ENCODE peak calls at places on chromosomes 1 and 21, in seven cellular contexts. D is fibroblast of lung, M is keratinocyte, F is HCT116, Z is A673, P is astrocyte, S is GM23338. C is an unnamed sample.
A peak's percentile ranks its signal among the peaks of the same experiment; 100 is the strongest.

GRCh38 chr1:10832703-10833102 is 36.3 kb upstream of the CASZ1 start:
- DNase-seq in D (no peak), F (no peak), Z (no peak), M (no peak), P (no peak), S (no peak), C (peak; percentile 60)

GRCh38 chr1:58447891-58448290 is 98.6 kb downstream of the OMA1 start:
- DNase-seq in Z (no peak), D (peak; percentile 11), S (no peak), M (no peak), F (no peak), P (peak; percentile 35), C (no peak)

GRCh38 chr1:7942701-7943029 is 2.0 kb upstream of the TNFRSF9 start:
- DNase-seq in Z (no peak), F (no peak), M (no peak), D (no peak), P (no peak), S (no peak), C (no peak)

GRCh38 chr1:233656700-233657099 is 42.8 kb downstream of the KCNK1 start:
- DNase-seq in D (no peak), F (no peak), P (no peak), M (no peak), Z (no peak), S (no peak), C (peak; percentile 17)

GRCh38 chr1:21563971-21564370 is 54.7 kb downstream of the ALPL start:
- DNase-seq in M (no peak), D (no peak), P (no peak), S (no peak), F (no peak), Z (no peak), C (no peak)

GRCh38 chr1:9280015-9280860 is 12.5 kb upstream of the SPSB1 start:
- DNase-seq in M (no peak), Z (peak; percentile 69), F (peak; percentile 67), D (peak; percentile 89), S (peak; percentile 43), P (peak; percentile 91), C (peak; percentile 82)

GRCh38 chr21:33931799-33932390 is 16.3 kb upstream of the ATP5PO start:
- DNase-seq in M (no peak), D (peak; percentile 58), P (no peak), Z (no peak), S (no peak), F (no peak), C (no peak)

GRCh38 chr1:116764466-116764896 is 10.3 kb downstream of the CD2 start:
- DNase-seq in S (no peak), D (no peak), P (no peak), M (no peak), Z (no peak), F (no peak), C (no peak)

GRCh38 chr21:42850866-42851391 is 28.4 kb downstream of the WDR4 start:
- DNase-seq in S (peak; percentile 84), F (no peak), D (no peak), Z (peak; percentile 41), P (no peak), M (no peak), C (no peak)

GRCh38 chr1:155122308-155122707 is 5.4 kb upstream of the EFNA1 start:
- DNase-seq in D (no peak), Z (no peak), S (no peak), P (no peak), M (no peak), F (no peak), C (no peak)

GRCh38 chr21:45078877-45079281 is 4.5 kb downstream of the ADARB1 start:
- DNase-seq in D (peak; percentile 78), M (no peak), F (no peak), S (no peak), Z (no peak), P (peak; percentile 71), C (no peak)

GRCh38 chr21:38303300-38303699 is 46.5 kb downstream of the KCNJ15 start:
- DNase-seq in S (no peak), Z (no peak), D (peak; percentile 93), F (no peak), M (no peak), P (peak; percentile 84), C (no peak)

GRCh38 chr21:34544032-34544496 is 32.1 kb upstream of the KCNE1 start:
- DNase-seq in S (peak; percentile 92), M (peak; percentile 61), P (peak; percentile 61), F (peak; percentile 80), Z (peak; percentile 83), D (peak; percentile 69), C (peak; percentile 61)

GRCh38 chr1:174800221-174800791 is 199.4 kb upstream of the CACYBP start:
- DNase-seq in Z (no peak), D (no peak), M (no peak), F (no peak), P (no peak), S (peak; percentile 35), C (no peak)
- TF ChIP-seq EZH2 in Z (no peak), D (no peak), M (no peak), F (no peak), P (no peak), S (no peak), C (no peak)

GRCh38 chr1:202806845-202807366 is 1.3 kb downstream of the KDM5B start:
- DNase-seq in M (no peak), P (no peak), F (no peak), Z (peak; percentile 50), S (peak; percentile 46), D (peak; percentile 11), C (peak; percentile 18)

GRCh38 chr1:202809597-202810159 is 1.1 kb upstream of the PCAT6 start:
- DNase-seq in F (no peak), Z (no peak), M (no peak), D (no peak), S (peak; percentile 27), P (no peak), C (no peak)

GRCh38 chr1:202807367-202807925 is 775 bp downstream of the KDM5B start:
- DNase-seq in S (peak; percentile 65), P (no peak), D (peak; percentile 37), F (no peak), M (no peak), Z (peak; percentile 66), C (no peak)

GRCh38 chr1:202810193-202810614 is 550 bp upstream of the PCAT6 start:
- DNase-seq in F (no peak), S (no peak), D (no peak), M (no peak), P (no peak), Z (no peak), C (no peak)

DNA sequence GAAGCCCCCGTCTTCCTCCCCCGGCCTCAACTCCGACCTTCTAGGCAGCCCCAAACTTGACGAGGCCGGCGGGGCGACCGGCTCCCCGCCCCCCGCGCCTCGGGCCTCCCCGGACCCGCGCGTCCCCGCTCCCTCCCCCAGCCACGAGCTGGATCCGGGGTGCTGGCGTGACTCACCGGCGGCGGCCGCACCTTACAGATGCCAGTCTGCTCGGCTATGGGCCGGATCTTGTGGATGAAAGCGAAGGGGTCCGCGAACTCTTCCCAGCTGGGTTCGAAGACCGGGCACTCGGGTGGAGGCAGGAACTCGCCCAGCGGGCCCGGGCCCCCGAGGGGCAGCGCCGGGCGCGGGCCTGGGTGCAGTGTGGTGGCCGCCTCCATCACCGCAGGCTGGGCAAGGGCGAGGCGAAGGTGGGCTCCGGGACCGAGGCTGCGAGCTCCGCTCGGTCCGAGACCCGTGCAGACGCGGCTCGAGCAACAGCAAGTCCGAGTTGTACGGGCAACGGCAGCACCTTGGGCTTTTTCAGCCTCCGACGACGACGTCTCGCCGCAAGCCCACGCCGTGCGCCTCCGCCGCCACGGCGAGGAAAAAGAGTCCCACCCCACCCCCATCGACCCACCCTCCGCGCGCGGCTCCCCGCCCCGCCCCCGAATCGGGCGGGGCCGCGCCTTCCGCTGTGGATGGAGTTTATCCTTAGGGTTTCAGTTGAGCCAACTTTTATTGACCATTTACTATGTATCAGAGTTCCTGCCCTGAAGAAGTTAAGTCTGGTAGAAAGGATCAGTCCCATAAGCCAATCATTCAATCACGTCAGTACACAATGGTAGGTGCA is at the start of gene KDM5B:
- DNase-seq in M (no peak), D (peak; percentile 86), F (peak; percentile 40), P (peak; percentile 62), S (peak; percentile 81), Z (peak; percentile 71), C (peak; percentile 61)
- TF ChIP-seq EZH2 in M (no peak), D (no peak), F (no peak), P (no peak), S (no peak), Z (no peak), C (no peak)

DNA sequence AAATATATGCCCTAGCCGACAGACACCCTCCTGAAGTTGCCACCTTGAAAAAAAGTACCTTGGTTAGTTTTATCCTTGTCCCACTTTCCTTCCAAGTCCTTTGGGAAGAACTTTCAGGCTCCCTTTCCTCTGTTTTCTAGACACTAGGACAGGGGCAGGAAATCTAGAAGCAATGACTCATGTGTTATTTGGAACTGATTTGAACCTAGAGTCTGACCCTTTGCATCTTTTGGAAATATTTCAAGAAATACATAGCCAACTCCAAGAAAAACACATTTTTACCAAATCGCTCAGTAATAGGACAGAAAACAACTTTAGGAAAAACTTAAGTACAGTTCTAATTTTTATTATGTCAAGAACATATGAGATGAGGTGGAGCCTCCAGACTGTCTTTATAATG is 292.3 kb downstream of the PTBP2 start:
- DNase-seq in F (no peak), S (no peak), P (peak; percentile 68), Z (no peak), D (peak; percentile 86), M (no peak), C (no peak)
- TF ChIP-seq EZH2 in F (no peak), S (no peak), P (no peak), Z (no peak), D (no peak), M (no peak), C (no peak)

GRCh38 chr1:228735871-228736586 is 750 bp downstream of the RHOU start:
- DNase-seq in M (no peak), P (no peak), S (peak; percentile 74), Z (peak; percentile 12), D (peak; percentile 32), F (peak; percentile 18), C (no peak)
- TF ChIP-seq EZH2 in M (peak; percentile 98), P (peak; percentile 51), S (no peak), Z (peak; percentile 26), D (peak; percentile 86), F (no peak), C (no peak)

GRCh38 chr1:23286401-23286800 is 57.7 kb downstream of the HNRNPR start:
- DNase-seq in D (no peak), S (no peak), P (peak; percentile 18), Z (no peak), F (no peak), M (no peak), C (no peak)

GRCh38 chr1:23278717-23279116 is 61.4 kb upstream of the HTR1D start:
- DNase-seq in Z (no peak), D (no peak), F (no peak), M (no peak), S (no peak), P (no peak), C (peak; percentile 45)

GRCh38 chr1:23283660-23284602 is 60.2 kb downstream of the HNRNPR start:
- DNase-seq in F (no peak), S (no peak), Z (peak; percentile 11), D (peak; percentile 33), M (no peak), P (peak; percentile 57), C (no peak)

DNA sequence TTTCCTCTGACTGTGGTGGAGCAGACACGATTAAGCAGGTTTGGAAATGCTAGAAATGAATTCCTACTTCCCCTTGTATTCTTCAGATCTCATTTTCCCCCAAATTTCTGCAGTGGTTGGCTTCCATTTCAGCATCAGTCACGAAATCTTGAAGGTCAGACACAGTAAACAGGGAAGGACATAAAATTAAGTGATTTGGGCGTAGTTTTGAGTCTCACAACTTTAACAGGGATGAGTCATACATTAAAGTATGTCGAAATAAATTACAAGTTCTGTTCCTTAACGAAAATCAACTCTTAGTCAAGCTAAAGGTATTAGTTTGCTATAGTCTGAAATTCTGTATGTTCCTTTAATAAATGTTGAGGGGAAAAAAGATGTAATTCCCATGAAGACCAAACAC is 61.1 kb downstream of the HNRNPR start:
- DNase-seq in P (peak; percentile 80), D (peak; percentile 88), Z (peak; percentile 71), F (no peak), S (no peak), M (peak; percentile 1), C (peak; percentile 84)
- TF ChIP-seq EZH2 in P (no peak), D (no peak), Z (no peak), F (no peak), S (no peak), M (no peak), C (no peak)